ENCODE peak calls at places on chromosomes 6 and 20, in five cellular contexts. I, V, U, R and C are unnamed samples.

GRCh38 chr6:136579800-136580199 is 29.6 kb upstream of the MAP7 start:
- DNase-seq in V (no peak), R (no peak), I (no peak), U (no peak), C (no peak)

GRCh38 chr6:150684715-150685459 is 85.2 kb downstream of the PLEKHG1 start:
- DNase-seq in V (no peak), U (no peak), R (no peak), I (no peak), C (no peak)

GRCh38 chr6:6699741-6700367 is 111.3 kb downstream of the LY86 start:
- DNase-seq in R (no peak), I (no peak), U (peak; percentile 30), V (no peak), C (peak; percentile 97)

GRCh38 chr6:132818404-132819359 is 4.3 kb downstream of the RPS12 start:
- DNase-seq in U (no peak), V (no peak), R (no peak), I (peak; percentile 33), C (no peak)

GRCh38 chr6:44381739-44382138 is 5.8 kb upstream of the CDC5L start:
- DNase-seq in V (no peak), R (no peak), I (peak; percentile 37), U (no peak), C (peak; percentile 94)

GRCh38 chr20:43571310-43571709 is 12.5 kb downstream of the SGK2 start:
- DNase-seq in I (no peak), R (no peak), U (peak; percentile 50), V (no peak), C (no peak)

GRCh38 chr6:143940011-143940597 is 68.0 kb downstream of the PLAGL1 start:
- DNase-seq in U (peak; percentile 90), V (no peak), I (peak; percentile 59), R (peak; percentile 30), C (peak; percentile 71)

GRCh38 chr6:138420356-138420755 is 16.3 kb downstream of the HEBP2 start:
- DNase-seq in U (no peak), R (no peak), I (no peak), V (no peak), C (no peak)

GRCh38 chr6:22147983-22148797 is 148.6 kb downstream of the PRL start:
- DNase-seq in R (no peak), I (peak; percentile 78), V (no peak), U (no peak), C (no peak)

GRCh38 chr20:10610266-10610665 is 63.5 kb downstream of the JAG1 start:
- DNase-seq in V (no peak), I (no peak), U (no peak), R (no peak), C (no peak)

GRCh38 chr6:46484081-46484820 is 7.0 kb downstream of the RCAN2 start:
- DNase-seq in V (no peak), I (no peak), R (no peak), U (no peak), C (no peak)

GRCh38 chr6:142548571-142548970 is 246.8 kb downstream of the ADGRG6 start:
- DNase-seq in R (no peak), I (no peak), V (no peak), U (no peak), C (no peak)

GRCh38 chr6:165049362-165049761 is 260.0 kb downstream of the C6orf118 start:
- DNase-seq in I (peak; percentile 32), U (peak; percentile 66), V (peak; percentile 58), R (no peak), C (peak; percentile 29)

GRCh38 chr6:136669299-136669699 is 119.1 kb upstream of the MAP7 start:
- DNase-seq in R (no peak), I (peak; percentile 19), U (no peak), V (no peak), C (no peak)

GRCh38 chr6:90610291-90610670 is 23.4 kb upstream of the MAP3K7 start:
- DNase-seq in I (no peak), R (no peak), V (no peak), U (no peak), C (no peak)

GRCh38 chr6:68144667-68145066 is 490.4 kb upstream of the ADGRB3 start:
- DNase-seq in V (no peak), R (no peak), I (no peak), U (no peak), C (no peak)

GRCh38 chr6:63783096-63783495 is 147.5 kb downstream of the PHF3 start:
- DNase-seq in I (no peak), V (no peak), R (no peak), U (no peak), C (no peak)

GRCh38 chr6:170048615-170049256 is 242.1 kb downstream of the DLL1 start:
- DNase-seq in R (no peak), V (no peak), I (no peak), U (no peak), C (peak; percentile 92)

GRCh38 chr20:39112196-39112743 is 150.1 kb downstream of the DHX35 start:
- DNase-seq in U (peak; percentile 69), V (peak; percentile 54), R (no peak), I (peak; percentile 65), C (no peak)

GRCh38 chr20:42996141-42996540 is 193.6 kb downstream of the PTPRT start:
- DNase-seq in U (no peak), V (no peak), I (no peak), R (no peak), C (no peak)

GRCh38 chr6:112468359-112468758 is 121.2 kb downstream of the RFPL4B start:
- DNase-seq in U (no peak), R (no peak), I (no peak), V (no peak), C (no peak)

GRCh38 chr20:41276317-41276751 is 41.2 kb downstream of the ZHX3 start:
- DNase-seq in I (no peak), R (no peak), V (no peak), U (no peak), C (no peak)

GRCh38 chr6:44985006-44985405 is 343.1 kb upstream of the RUNX2 start:
- DNase-seq in R (no peak), I (no peak), U (no peak), V (no peak), C (no peak)

GRCh38 chr6:131125431-131125830 is 9.8 kb upstream of the AKAP7 start:
- DNase-seq in I (no peak), V (no peak), U (no peak), R (no peak), C (no peak)

GRCh38 chr20:37542281-37542680 is 14.6 kb upstream of the BLCAP start:
- DNase-seq in R (no peak), U (no peak), V (no peak), I (peak; percentile 81), C (no peak)

GRCh38 chr6:139429559-139430150 is 55.2 kb upstream of the CITED2 start:
- DNase-seq in V (no peak), I (no peak), U (no peak), R (no peak), C (peak; percentile 45)

GRCh38 chr6:16327777-16328325 is 89.5 kb downstream of the GMPR start:
- DNase-seq in V (no peak), R (no peak), I (no peak), U (no peak), C (no peak)

GRCh38 chr6:79173378-79173777 is 61.1 kb downstream of the HMGN3 start:
- DNase-seq in U (no peak), R (no peak), I (no peak), V (no peak), C (no peak)

GRCh38 chr20:13858496-13859270 is 73.9 kb downstream of the NDUFAF5 start:
- DNase-seq in I (no peak), U (no peak), R (no peak), V (no peak), C (no peak)
- TF ChIP-seq GABPA in I (no peak), U (no peak), R (no peak), V (no peak), C (no peak)

GRCh38 chr6:127349980-127350379 is 6.6 kb upstream of the ECHDC1 start:
- DNase-seq in R (no peak), U (no peak), I (no peak), V (no peak), C (no peak)

GRCh38 chr6:127347188-127347587 is 3.8 kb upstream of the ECHDC1 start:
- DNase-seq in R (no peak), V (no peak), U (no peak), I (peak; percentile 30), C (peak; percentile 27)

GRCh38 chr6:127345521-127345920 is 2.1 kb upstream of the ECHDC1 start:
- DNase-seq in R (no peak), U (no peak), V (no peak), I (no peak), C (no peak)

GRCh38 chr6:127346512-127346911 is 3.1 kb upstream of the ECHDC1 start:
- DNase-seq in I (no peak), U (no peak), V (no peak), R (no peak), C (no peak)

DNA sequence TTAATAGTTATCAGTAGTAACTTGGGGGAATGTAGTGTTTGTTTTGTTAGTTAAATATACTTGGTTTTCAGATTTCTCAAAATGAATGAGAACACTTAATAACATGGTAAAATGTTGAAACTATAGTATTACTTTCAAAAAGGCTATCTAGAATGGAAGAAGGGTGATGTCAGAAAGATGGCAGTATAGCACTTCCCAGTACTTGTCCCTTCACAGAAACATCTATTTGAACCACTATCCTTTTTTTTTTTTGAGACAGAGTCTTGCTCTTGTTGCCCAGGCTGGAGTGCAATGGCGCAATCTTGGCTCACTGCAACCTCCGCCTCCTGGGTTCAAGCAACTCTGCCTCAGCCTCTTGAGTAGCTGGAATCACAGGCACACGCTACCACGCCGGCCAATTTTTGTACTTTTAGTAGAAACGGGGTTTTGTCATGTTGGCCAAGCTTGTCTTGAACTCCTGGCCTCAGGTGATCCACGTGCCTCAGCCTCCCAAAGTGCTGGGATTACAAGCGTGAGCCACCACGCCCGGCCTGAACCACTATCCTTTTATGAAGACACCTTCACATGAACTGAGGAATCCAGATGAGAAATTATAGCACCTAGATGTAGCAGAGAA is 4.7 kb upstream of the ECHDC1 start:
- DNase-seq in R (no peak), V (no peak), I (no peak), U (no peak), C (no peak)
- TF ChIP-seq GABPA in R (no peak), V (no peak), I (no peak), U (no peak), C (no peak)

GRCh38 chr20:32672982-32673727 is 586 bp downstream of the C20orf203 start:
- DNase-seq in R (no peak), V (no peak), U (no peak), I (no peak), C (peak; percentile 84)
- TF ChIP-seq GABPA in R (peak; percentile 13), V (no peak), U (no peak), I (no peak), C (no peak)

GRCh38 chr6:70118670-70119069 is 184.2 kb downstream of the COL9A1 start:
- DNase-seq in V (no peak), R (no peak), I (no peak), U (no peak), C (no peak)

GRCh38 chr6:70129341-70129740 is 173.5 kb downstream of the COL9A1 start:
- DNase-seq in V (no peak), R (no peak), U (no peak), I (no peak), C (no peak)

GRCh38 chr6:70119218-70119835 is 183.6 kb downstream of the COL9A1 start:
- DNase-seq in U (no peak), V (no peak), R (no peak), I (peak; percentile 5), C (no peak)

GRCh38 chr6:70124882-70125535 is 177.9 kb downstream of the COL9A1 start:
- DNase-seq in V (no peak), R (no peak), U (no peak), I (no peak), C (no peak)

DNA sequence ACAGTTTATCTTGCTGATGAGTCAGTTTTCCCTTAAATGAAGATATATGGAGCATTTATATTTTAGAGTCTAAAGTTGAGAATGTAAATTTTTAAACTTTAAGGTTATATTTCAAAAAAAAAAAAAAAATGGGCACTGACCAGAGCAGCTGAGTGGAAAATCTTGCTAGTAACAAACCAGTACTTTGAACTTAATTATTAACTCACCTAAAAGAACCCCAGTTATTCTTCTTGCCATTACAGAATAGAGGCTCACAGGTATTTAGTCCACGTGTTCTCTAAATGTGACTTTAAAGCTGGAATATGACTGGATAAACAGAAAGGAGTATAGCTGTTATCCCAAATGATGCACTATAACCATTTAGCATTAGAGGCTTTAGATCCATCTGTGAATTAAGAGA is 178.4 kb downstream of the COL9A1 start:
- DNase-seq in U (no peak), V (no peak), I (no peak), R (no peak), C (no peak)
- TF ChIP-seq GABPA in U (no peak), V (no peak), I (no peak), R (no peak), C (no peak)